ENCODE peak calls at places on chromosome 4, in seven cellular contexts. One of them, this sample, is unnamed.

GRCh38 chr4:177607111-177607573 is 164.9 kb upstream of the AGA start:
- DNase-seq in GM12878: no peak
- DNase-seq in suprapubic skin: no peak
- DNase-seq in upper lobe of left lung: no peak
- DNase-seq in HepG2: no peak
- DNase-seq in transverse colon: no peak
- DNase-seq in prostate gland: no peak
- DNase-seq in this sample: no peak

GRCh38 chr4:177125656-177126055 is 184.0 kb upstream of the NEIL3 start:
- DNase-seq in prostate gland: no peak
- DNase-seq in upper lobe of left lung: no peak
- DNase-seq in HepG2: no peak
- DNase-seq in transverse colon: no peak
- DNase-seq in suprapubic skin: no peak
- DNase-seq in GM12878: no peak
- DNase-seq in this sample: no peak

GRCh38 chr4:1578301-1578781 is 105.8 kb downstream of the FAM53A start:
- DNase-seq in prostate gland: no peak
- DNase-seq in GM12878: no peak
- DNase-seq in HepG2: no peak
- DNase-seq in transverse colon: no peak
- DNase-seq in upper lobe of left lung: no peak
- DNase-seq in suprapubic skin: no peak
- DNase-seq in this sample: no peak

GRCh38 chr4:83387922-83388676 is 53.5 kb upstream of the HPSE start:
- DNase-seq in transverse colon: no peak
- DNase-seq in suprapubic skin: no peak
- DNase-seq in GM12878: no peak
- DNase-seq in HepG2: no peak
- DNase-seq in upper lobe of left lung: no peak
- DNase-seq in prostate gland: no peak
- DNase-seq in this sample: no peak

GRCh38 chr4:73662709-73663546 is 42.7 kb upstream of the RASSF6 start:
- DNase-seq in transverse colon: no peak
- DNase-seq in HepG2: no peak
- DNase-seq in GM12878: no peak
- DNase-seq in upper lobe of left lung: no peak
- DNase-seq in prostate gland: no peak
- DNase-seq in suprapubic skin: no peak
- DNase-seq in this sample: no peak

GRCh38 chr4:156971168-156971601 is 414 bp downstream of the PDGFC start:
- DNase-seq in suprapubic skin: no peak
- DNase-seq in GM12878: no peak
- DNase-seq in prostate gland: peak
- DNase-seq in transverse colon: peak
- DNase-seq in upper lobe of left lung: peak
- DNase-seq in HepG2: no peak
- DNase-seq in this sample: no peak

GRCh38 chr4:2082118-2082517 is 23.0 kb downstream of the NAT8L start:
- DNase-seq in HepG2: no peak
- DNase-seq in suprapubic skin: peak
- DNase-seq in prostate gland: no peak
- DNase-seq in upper lobe of left lung: peak
- DNase-seq in transverse colon: peak
- DNase-seq in GM12878: no peak
- DNase-seq in this sample: peak

GRCh38 chr4:77147400-77147782 is 9.6 kb upstream of the CCNG2 start:
- DNase-seq in transverse colon: no peak
- DNase-seq in prostate gland: no peak
- DNase-seq in suprapubic skin: no peak
- DNase-seq in HepG2: no peak
- DNase-seq in upper lobe of left lung: no peak
- DNase-seq in GM12878: no peak
- DNase-seq in this sample: no peak

GRCh38 chr4:103046416-103047290 is 27.1 kb upstream of the SLC9B1 start:
- DNase-seq in prostate gland: no peak
- DNase-seq in GM12878: no peak
- DNase-seq in HepG2: peak
- DNase-seq in upper lobe of left lung: peak
- DNase-seq in transverse colon: peak
- DNase-seq in suprapubic skin: no peak
- DNase-seq in this sample: no peak

GRCh38 chr4:96228463-96228862 is 388.6 kb downstream of the PDHA2 start:
- DNase-seq in transverse colon: no peak
- DNase-seq in prostate gland: no peak
- DNase-seq in HepG2: peak
- DNase-seq in upper lobe of left lung: no peak
- DNase-seq in GM12878: no peak
- DNase-seq in suprapubic skin: no peak
- DNase-seq in this sample: no peak
- TF ChIP-seq CTCF in transverse colon: no peak
- TF ChIP-seq CTCF in prostate gland: no peak
- TF ChIP-seq CTCF in HepG2: no peak
- TF ChIP-seq CTCF in upper lobe of left lung: no peak
- TF ChIP-seq CTCF in GM12878: no peak
- TF ChIP-seq CTCF in suprapubic skin: no peak
- TF ChIP-seq CTCF in this sample: no peak

GRCh38 chr4:123020285-123020684 is 97.9 kb upstream of the NUDT6 start:
- DNase-seq in GM12878: no peak
- DNase-seq in transverse colon: no peak
- DNase-seq in prostate gland: no peak
- DNase-seq in upper lobe of left lung: no peak
- DNase-seq in HepG2: no peak
- DNase-seq in suprapubic skin: no peak
- DNase-seq in this sample: no peak
- TF ChIP-seq POLR2A in GM12878: no peak
- TF ChIP-seq POLR2A in transverse colon: no peak
- TF ChIP-seq POLR2A in prostate gland: no peak
- TF ChIP-seq POLR2A in upper lobe of left lung: no peak
- TF ChIP-seq POLR2A in HepG2: no peak
- TF ChIP-seq POLR2A in suprapubic skin: no peak
- TF ChIP-seq POLR2A in this sample: no peak

GRCh38 chr4:121555315-121556107 is 141.3 kb downstream of the ANXA5 start:
- DNase-seq in transverse colon: no peak
- DNase-seq in GM12878: no peak
- DNase-seq in HepG2: no peak
- DNase-seq in prostate gland: no peak
- DNase-seq in suprapubic skin: no peak
- DNase-seq in upper lobe of left lung: no peak
- DNase-seq in this sample: no peak

GRCh38 chr4:121554377-121554776 is 142.4 kb downstream of the ANXA5 start:
- DNase-seq in GM12878: no peak
- DNase-seq in suprapubic skin: no peak
- DNase-seq in HepG2: no peak
- DNase-seq in upper lobe of left lung: no peak
- DNase-seq in prostate gland: no peak
- DNase-seq in transverse colon: no peak
- DNase-seq in this sample: no peak

GRCh38 chr4:121551271-121551670 is 145.5 kb downstream of the ANXA5 start:
- DNase-seq in upper lobe of left lung: no peak
- DNase-seq in GM12878: no peak
- DNase-seq in transverse colon: no peak
- DNase-seq in suprapubic skin: no peak
- DNase-seq in HepG2: no peak
- DNase-seq in prostate gland: no peak
- DNase-seq in this sample: no peak

DNA sequence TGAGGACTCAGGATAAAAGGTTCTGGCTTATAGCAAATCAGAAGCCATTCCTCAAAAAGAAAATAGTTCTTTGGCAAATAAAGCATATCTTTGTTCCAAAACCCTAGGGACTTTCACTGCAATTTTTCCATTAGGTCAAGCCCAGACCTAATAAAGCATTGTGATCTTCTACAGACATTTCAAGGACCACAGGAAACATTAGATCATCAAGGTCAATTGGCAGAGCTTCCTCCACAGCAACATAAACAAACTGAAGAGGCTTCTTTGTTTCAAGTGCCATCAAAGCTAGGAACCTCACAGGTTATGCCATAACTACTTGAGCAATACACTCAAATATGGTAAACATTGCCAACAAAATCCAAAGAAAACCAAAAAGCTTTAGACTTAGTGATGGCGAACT is 144.9 kb downstream of the ANXA5 start:
- DNase-seq in HepG2: peak
- DNase-seq in GM12878: no peak
- DNase-seq in suprapubic skin: no peak
- DNase-seq in prostate gland: no peak
- DNase-seq in upper lobe of left lung: no peak
- DNase-seq in transverse colon: no peak
- DNase-seq in this sample: no peak
- TF ChIP-seq POLR2AphosphoS5 in HepG2: no peak
- TF ChIP-seq POLR2AphosphoS5 in GM12878: no peak
- TF ChIP-seq POLR2AphosphoS5 in suprapubic skin: no peak
- TF ChIP-seq POLR2AphosphoS5 in prostate gland: no peak
- TF ChIP-seq POLR2AphosphoS5 in upper lobe of left lung: peak
- TF ChIP-seq POLR2AphosphoS5 in transverse colon: no peak
- TF ChIP-seq POLR2AphosphoS5 in this sample: no peak

GRCh38 chr4:130747842-130748241 is 1651.9 kb downstream of the C4orf33 start:
- DNase-seq in transverse colon: no peak
- DNase-seq in suprapubic skin: no peak
- DNase-seq in upper lobe of left lung: no peak
- DNase-seq in GM12878: no peak
- DNase-seq in HepG2: no peak
- DNase-seq in prostate gland: no peak
- DNase-seq in this sample: no peak
- TF ChIP-seq CTCF in transverse colon: no peak
- TF ChIP-seq CTCF in suprapubic skin: no peak
- TF ChIP-seq CTCF in upper lobe of left lung: no peak
- TF ChIP-seq CTCF in GM12878: no peak
- TF ChIP-seq CTCF in HepG2: peak
- TF ChIP-seq CTCF in prostate gland: no peak
- TF ChIP-seq CTCF in this sample: no peak

DNA sequence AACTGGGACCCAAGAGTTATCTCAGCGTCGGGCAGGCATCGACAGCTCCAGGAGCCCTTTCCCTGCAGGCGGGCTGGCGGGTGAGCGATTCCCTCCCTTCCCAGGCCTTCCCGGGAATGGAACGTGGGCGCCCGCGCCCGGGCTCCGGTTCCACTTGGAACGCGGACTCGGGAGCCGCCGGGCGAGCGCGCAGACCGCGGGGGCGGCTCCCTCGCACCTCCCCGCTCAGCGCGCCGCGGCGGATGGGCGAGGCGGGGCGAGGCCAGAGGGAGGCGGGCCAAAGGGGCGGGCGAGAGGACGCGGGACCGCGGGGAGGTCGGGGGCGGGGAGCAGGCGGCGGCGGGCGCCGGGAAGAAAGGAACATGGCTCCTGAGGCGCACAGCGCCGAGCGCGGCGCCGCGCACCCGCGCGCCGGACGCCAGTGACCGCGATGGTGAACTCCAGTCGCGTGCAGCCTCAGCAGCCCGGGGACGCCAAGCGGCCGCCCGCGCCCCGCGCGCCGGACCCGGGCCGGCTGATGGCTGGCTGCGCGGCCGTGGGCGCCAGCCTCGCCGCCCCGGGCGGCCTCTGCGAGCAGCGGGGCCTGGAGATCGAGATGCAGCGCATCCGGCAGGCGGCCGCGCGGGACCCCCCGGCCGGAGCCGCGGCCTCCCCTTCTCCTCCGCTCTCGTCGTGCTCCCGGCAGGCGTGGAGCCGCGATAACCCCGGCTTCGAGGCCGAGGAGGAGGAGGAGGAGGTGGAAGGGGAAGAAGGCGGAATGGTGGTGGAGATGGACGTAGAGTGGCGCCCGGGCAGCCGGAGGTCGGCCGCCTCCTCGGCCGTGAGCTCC is at the start of gene PKD2:
- DNase-seq in HepG2: no peak
- DNase-seq in suprapubic skin: peak
- DNase-seq in GM12878: no peak
- DNase-seq in transverse colon: peak
- DNase-seq in upper lobe of left lung: peak
- DNase-seq in prostate gland: peak
- DNase-seq in this sample: peak
- TF ChIP-seq POLR2A in HepG2: peak
- TF ChIP-seq POLR2A in suprapubic skin: no peak
- TF ChIP-seq POLR2A in GM12878: peak
- TF ChIP-seq POLR2A in transverse colon: peak
- TF ChIP-seq POLR2A in upper lobe of left lung: peak
- TF ChIP-seq POLR2A in prostate gland: peak
- TF ChIP-seq POLR2A in this sample: no peak

This sample was measured in breast epithelium.